ENCODE peak calls at places on chromosomes 16 and 17, in six cellular contexts. Q, L, B, D, O and E are unnamed samples.

GRCh38 chr17:76074390-76075363 is at the start of gene GALR2:
- DNase-seq in B (peak; percentile 78), O (peak; percentile 78), D (peak; percentile 70), L (no peak), Q (peak; percentile 80), E (no peak)

GRCh38 chr17:72587773-72588511 is 467.1 kb downstream of the SOX9 start:
- DNase-seq in O (no peak), Q (no peak), L (no peak), D (no peak), B (no peak), E (no peak)

GRCh38 chr16:15682105-15682570 is 32.1 kb downstream of the NDE1 start:
- DNase-seq in B (no peak), Q (peak; percentile 48), O (no peak), L (no peak), D (peak; percentile 26), E (peak; percentile 76)

GRCh38 chr17:40109471-40109824 is 9.1 kb upstream of the NR1D1 start:
- DNase-seq in O (no peak), D (no peak), L (no peak), B (no peak), Q (no peak), E (no peak)

GRCh38 chr16:81879625-81880024 is 100.5 kb downstream of the PLCG2 start:
- DNase-seq in Q (no peak), B (no peak), L (no peak), O (no peak), D (peak; percentile 16), E (no peak)

GRCh38 chr16:63617990-63618763 is 1503.7 kb downstream of the CDH11 start:
- DNase-seq in B (peak; percentile 68), O (no peak), D (no peak), L (no peak), Q (no peak), E (no peak)

GRCh38 chr16:49350265-49351103 is 23.1 kb upstream of the C16orf78 start:
- DNase-seq in O (no peak), L (peak; percentile 75), D (peak; percentile 73), B (no peak), Q (peak; percentile 94), E (no peak)

GRCh38 chr16:12062343-12063003 is 85.9 kb downstream of the SNX29 start:
- DNase-seq in D (no peak), Q (no peak), B (peak; percentile 87), L (no peak), O (no peak), E (peak; percentile 87)

GRCh38 chr17:77256710-77257109 is 115.9 kb downstream of the SEC14L1 start:
- DNase-seq in Q (no peak), D (no peak), B (no peak), L (no peak), O (no peak), E (no peak)

GRCh38 chr16:57345666-57346204 is 12.8 kb upstream of the CCL22 start:
- DNase-seq in B (no peak), O (no peak), D (no peak), L (no peak), Q (no peak), E (no peak)

GRCh38 chr16:57446530-57447141 is 549 bp downstream of the CIAPIN1 start:
- DNase-seq in D (no peak), Q (no peak), O (no peak), B (no peak), L (no peak), E (no peak)

GRCh38 chr17:6576038-6576437 is 19.7 kb upstream of the PITPNM3 start:
- DNase-seq in L (no peak), Q (no peak), B (no peak), D (no peak), O (no peak), E (no peak)

GRCh38 chr16:82891424-82891823 is 264.7 kb downstream of the CDH13 start:
- DNase-seq in B (no peak), Q (no peak), O (no peak), L (no peak), D (no peak), E (no peak)

GRCh38 chr16:7285520-7285919 is 47.1 kb upstream of the RBFOX1 start:
- DNase-seq in O (no peak), D (no peak), B (no peak), L (no peak), Q (no peak), E (no peak)

GRCh38 chr17:27666831-27667560 is 36.0 kb downstream of the LGALS9 start:
- DNase-seq in O (peak; percentile 53), Q (no peak), D (no peak), L (no peak), B (no peak), E (no peak)

GRCh38 chr17:41535764-41536481 is 7.8 kb upstream of the KRT19 start:
- DNase-seq in O (peak; percentile 61), D (no peak), B (no peak), L (no peak), Q (no peak), E (peak; percentile 36)

GRCh38 chr16:87369117-87369775 is 14.3 kb downstream of the FBXO31 start:
- DNase-seq in Q (no peak), O (peak; percentile 20), D (peak; percentile 56), L (no peak), B (peak; percentile 13), E (no peak)

GRCh38 chr17:385195-385835 is 32.7 kb upstream of the RPH3AL start:
- DNase-seq in Q (peak; percentile 64), B (peak; percentile 86), L (peak; percentile 58), O (peak; percentile 83), D (peak; percentile 81), E (no peak)

GRCh38 chr17:55133583-55133982 is 131.2 kb upstream of the HLF start:
- DNase-seq in B (no peak), Q (no peak), D (no peak), O (no peak), L (no peak), E (no peak)

GRCh38 chr16:88790312-88791150 is 5.5 kb upstream of the PIEZO1 start:
- DNase-seq in Q (peak; percentile 61), D (no peak), O (peak; percentile 94), L (no peak), B (peak; percentile 94), E (no peak)

GRCh38 chr16:59826767-59827166 is 1092.7 kb upstream of the GOT2 start:
- DNase-seq in L (no peak), D (no peak), B (no peak), Q (no peak), O (no peak), E (no peak)

GRCh38 chr17:73474370-73474988 is 162.7 kb upstream of the CDC42EP4 start:
- DNase-seq in B (peak; percentile 76), D (no peak), Q (no peak), L (no peak), O (no peak), E (no peak)

GRCh38 chr17:2343421-2343820 is 6.1 kb downstream of the SGSM2 start:
- DNase-seq in L (no peak), D (no peak), Q (no peak), O (no peak), B (peak; percentile 25), E (no peak)

GRCh38 chr16:59973966-59974365 is 1239.8 kb upstream of the GOT2 start:
- DNase-seq in D (no peak), O (no peak), B (no peak), L (no peak), Q (no peak), E (no peak)

GRCh38 chr17:61065263-61065773 is 334.3 kb upstream of the TBX2 start:
- DNase-seq in Q (no peak), B (no peak), O (no peak), L (no peak), D (no peak), E (no peak)

GRCh38 chr17:2965621-2966275 is 97.7 kb downstream of the OR1D5 start:
- DNase-seq in O (no peak), B (peak; percentile 50), Q (no peak), L (peak; percentile 31), D (no peak), E (no peak)

GRCh38 chr17:48564200-48565023 is 13.7 kb downstream of the HOXB4 start:
- DNase-seq in D (no peak), B (no peak), L (no peak), O (no peak), Q (no peak), E (no peak)

GRCh38 chr17:73232587-73233373 is 28.9 kb downstream of the CPSF4L start:
- DNase-seq in O (peak; percentile 92), D (peak; percentile 73), B (peak; percentile 86), Q (no peak), L (peak; percentile 56), E (no peak)

DNA sequence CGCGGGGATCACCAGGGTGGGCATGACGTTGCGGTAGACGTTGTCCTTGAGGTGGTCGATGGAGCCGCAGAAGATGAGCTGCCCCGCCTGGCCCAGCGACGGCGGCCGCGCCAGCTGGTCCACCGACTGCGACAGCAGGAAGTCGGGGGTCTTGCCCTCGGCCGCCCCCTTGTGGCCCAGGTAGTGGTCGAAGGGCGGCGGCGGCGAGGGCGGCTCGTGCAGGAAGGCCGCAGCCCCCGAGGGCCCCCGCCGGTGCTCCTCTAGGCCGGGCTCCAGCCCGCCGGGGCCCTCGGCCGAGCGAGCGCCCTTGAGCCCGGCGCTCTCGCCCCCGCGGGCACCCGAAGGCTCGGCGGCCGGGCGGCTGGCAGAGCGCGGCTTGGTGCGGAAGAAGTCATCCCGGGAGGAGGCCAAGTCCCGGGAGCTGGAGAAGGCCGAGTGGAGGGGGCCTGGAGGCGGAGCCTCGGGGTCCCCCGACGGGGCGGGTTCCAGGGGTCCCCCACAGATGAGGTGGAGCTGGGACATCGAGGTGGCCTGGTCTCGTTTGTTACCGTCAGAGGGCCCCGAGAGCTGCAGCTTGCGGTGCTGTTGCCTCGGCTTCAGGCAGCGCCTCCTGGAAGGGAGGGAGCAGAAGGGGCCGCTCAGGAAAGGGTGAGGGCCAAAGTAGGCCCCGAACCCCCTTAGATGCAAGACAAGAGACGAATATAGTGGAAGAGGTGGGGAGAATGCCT is 8.9 kb downstream of the FAM171A2 start:
- DNase-seq in O (peak; percentile 90), B (no peak), L (no peak), Q (peak; percentile 96), D (peak; percentile 91), E (no peak)
- TF ChIP-seq CTCF in O (peak; percentile 22), B (no peak), L (no peak), Q (peak; percentile 65), D (peak; percentile 63), E (peak; percentile 35)

GRCh38 chr16:85234310-85235235 is 122.3 kb upstream of the CIBAR2 start:
- DNase-seq in Q (peak; percentile 91), B (no peak), D (peak; percentile 98), L (no peak), O (peak; percentile 84), E (no peak)
- TF ChIP-seq CTCF in Q (no peak), B (no peak), D (no peak), L (no peak), O (peak; percentile 9), E (no peak)

GRCh38 chr16:27363246-27363632 is 38.7 kb upstream of the IL21R start:
- DNase-seq in Q (no peak), O (no peak), L (no peak), B (no peak), D (no peak), E (no peak)
- TF ChIP-seq CTCF in Q (peak; percentile 26), O (no peak), L (no peak), B (no peak), D (no peak), E (no peak)

DNA sequence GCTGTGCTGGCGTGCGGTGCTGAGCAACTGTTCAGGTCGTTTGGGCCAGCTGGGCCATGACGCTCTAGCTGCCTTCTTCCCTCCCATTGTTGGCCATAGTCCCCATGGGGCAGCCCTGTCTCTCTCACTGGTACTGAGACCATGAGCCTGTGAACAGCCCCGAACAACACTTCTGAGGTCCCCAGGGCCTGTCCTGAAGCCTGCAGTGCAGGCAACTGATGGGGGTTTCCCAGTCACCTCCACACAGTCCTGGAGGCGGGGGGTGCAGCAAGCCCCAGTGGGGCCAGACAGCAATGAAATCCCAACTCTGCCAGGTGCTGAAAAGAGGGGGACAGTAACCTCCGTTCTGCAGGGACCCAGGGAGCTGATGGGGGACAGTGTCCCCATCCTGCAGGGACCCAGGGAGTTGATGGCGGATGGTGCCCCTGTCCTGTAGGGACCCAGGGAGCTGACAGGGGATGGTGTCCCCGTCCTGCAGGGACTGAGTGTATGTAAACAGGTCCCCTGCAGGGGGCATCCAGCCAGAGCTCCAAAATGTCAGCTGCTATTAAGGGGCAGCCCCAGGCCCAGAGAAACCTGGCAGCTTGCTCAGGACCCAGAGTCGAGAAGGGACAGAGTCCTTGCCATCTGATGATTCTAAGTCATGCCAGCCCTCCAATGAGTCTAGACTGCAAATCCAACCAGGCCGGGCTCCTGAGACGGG is 30.4 kb downstream of the ENGASE start:
- DNase-seq in D (peak; percentile 41), O (no peak), B (no peak), L (no peak), Q (no peak), E (no peak)
- TF ChIP-seq CTCF in D (peak; percentile 27), O (no peak), B (no peak), L (no peak), Q (peak; percentile 13), E (no peak)